ENCODE peak calls at places on chromosomes 5 and 9, in seven cellular contexts. One of them, this sample, is unnamed.

GRCh38 chr9:109063765-109064164 is 50.5 kb upstream of the CTNNAL1 start:
- DNase-seq in mesenchymal stem cell: no peak
- DNase-seq in H1: no peak
- DNase-seq in trophoblast cell: no peak
- DNase-seq in mesendoderm: no peak
- DNase-seq in H9: no peak
- DNase-seq in IMR-90: peak
- DNase-seq in this sample: no peak

GRCh38 chr9:136711751-136712689 is at the start of gene DIPK1B:
- DNase-seq in IMR-90: no peak
- DNase-seq in trophoblast cell: peak
- DNase-seq in mesenchymal stem cell: no peak
- DNase-seq in mesendoderm: peak
- DNase-seq in H9: peak
- DNase-seq in H1: no peak
- DNase-seq in this sample: peak

GRCh38 chr9:93166699-93167098 is 17.2 kb upstream of the WNK2 start:
- DNase-seq in H1: no peak
- DNase-seq in trophoblast cell: peak
- DNase-seq in IMR-90: no peak
- DNase-seq in mesendoderm: no peak
- DNase-seq in mesenchymal stem cell: no peak
- DNase-seq in H9: no peak
- DNase-seq in this sample: no peak

GRCh38 chr5:121018004-121018403 is 553.9 kb downstream of the PRR16 start:
- DNase-seq in H1: no peak
- DNase-seq in trophoblast cell: no peak
- DNase-seq in H9: no peak
- DNase-seq in mesendoderm: no peak
- DNase-seq in IMR-90: no peak
- DNase-seq in mesenchymal stem cell: no peak
- DNase-seq in this sample: no peak

GRCh38 chr9:81517954-81518353 is 171.4 kb downstream of the TLE1 start:
- DNase-seq in mesenchymal stem cell: no peak
- DNase-seq in mesendoderm: no peak
- DNase-seq in IMR-90: no peak
- DNase-seq in H1: no peak
- DNase-seq in trophoblast cell: no peak
- DNase-seq in H9: no peak
- DNase-seq in this sample: no peak

GRCh38 chr5:55333017-55333416 is 25.2 kb downstream of the MTREX start:
- DNase-seq in H9: no peak
- DNase-seq in mesenchymal stem cell: no peak
- DNase-seq in trophoblast cell: no peak
- DNase-seq in mesendoderm: no peak
- DNase-seq in IMR-90: no peak
- DNase-seq in H1: no peak
- DNase-seq in this sample: no peak

GRCh38 chr5:88269222-88269771 is 652 bp upstream of the TMEM161B start:
- DNase-seq in mesenchymal stem cell: peak
- DNase-seq in mesendoderm: no peak
- DNase-seq in H1: no peak
- DNase-seq in trophoblast cell: peak
- DNase-seq in H9: no peak
- DNase-seq in IMR-90: peak
- DNase-seq in this sample: no peak

GRCh38 chr9:2116073-2116472 is 100.9 kb downstream of the SMARCA2 start:
- DNase-seq in mesenchymal stem cell: peak
- DNase-seq in H1: no peak
- DNase-seq in mesendoderm: peak
- DNase-seq in H9: peak
- DNase-seq in IMR-90: no peak
- DNase-seq in trophoblast cell: peak
- DNase-seq in this sample: no peak

GRCh38 chr9:114836769-114837168 is 30.9 kb upstream of the TNFSF15 start:
- DNase-seq in IMR-90: no peak
- DNase-seq in H9: no peak
- DNase-seq in H1: no peak
- DNase-seq in mesendoderm: no peak
- DNase-seq in trophoblast cell: no peak
- DNase-seq in mesenchymal stem cell: peak
- DNase-seq in this sample: no peak

GRCh38 chr9:37667706-37668672 is 17.2 kb downstream of the FRMPD1 start:
- DNase-seq in IMR-90: no peak
- DNase-seq in trophoblast cell: peak
- DNase-seq in H1: peak
- DNase-seq in H9: peak
- DNase-seq in mesenchymal stem cell: peak
- DNase-seq in mesendoderm: peak
- DNase-seq in this sample: no peak

GRCh38 chr5:140292212-140293040 is 10.5 kb downstream of the PFDN1 start:
- DNase-seq in trophoblast cell: no peak
- DNase-seq in IMR-90: peak
- DNase-seq in H9: no peak
- DNase-seq in H1: no peak
- DNase-seq in mesendoderm: no peak
- DNase-seq in mesenchymal stem cell: no peak
- DNase-seq in this sample: no peak

GRCh38 chr5:75380099-75380498 is 43.1 kb downstream of the HMGCR start:
- DNase-seq in trophoblast cell: no peak
- DNase-seq in H9: no peak
- DNase-seq in mesendoderm: no peak
- DNase-seq in IMR-90: no peak
- DNase-seq in mesenchymal stem cell: no peak
- DNase-seq in H1: no peak
- DNase-seq in this sample: no peak

DNA sequence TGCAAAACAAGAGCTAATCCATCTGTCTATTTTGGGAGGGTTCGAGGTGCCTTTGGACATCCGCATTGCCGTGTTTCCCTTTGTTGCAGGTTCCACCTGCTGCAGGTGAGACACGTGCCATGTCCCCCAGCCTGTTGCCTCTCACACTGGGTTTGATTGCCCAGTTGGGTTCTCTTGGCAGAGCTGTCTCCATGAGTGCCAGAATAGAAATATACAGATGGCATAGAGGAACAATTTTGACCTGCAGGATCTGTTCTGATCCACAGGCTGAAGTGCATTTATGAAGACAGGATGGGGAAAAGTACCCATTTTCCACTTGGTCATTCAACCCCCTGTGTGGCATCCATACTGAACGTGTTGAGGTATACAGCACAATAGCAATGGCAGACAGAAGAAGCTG is 178.1 kb downstream of the SGCD start:
- DNase-seq in IMR-90: no peak
- DNase-seq in mesendoderm: no peak
- DNase-seq in H1: no peak
- DNase-seq in H9: no peak
- DNase-seq in trophoblast cell: no peak
- DNase-seq in mesenchymal stem cell: no peak
- DNase-seq in this sample: no peak
- H3K18ac ChIP-seq in IMR-90: no peak
- H3K18ac ChIP-seq in mesendoderm: no peak
- H3K18ac ChIP-seq in H1: no peak
- H3K18ac ChIP-seq in H9: no peak
- H3K18ac ChIP-seq in trophoblast cell: no peak
- H3K18ac ChIP-seq in mesenchymal stem cell: no peak
- H3K18ac ChIP-seq in this sample: no peak

DNA sequence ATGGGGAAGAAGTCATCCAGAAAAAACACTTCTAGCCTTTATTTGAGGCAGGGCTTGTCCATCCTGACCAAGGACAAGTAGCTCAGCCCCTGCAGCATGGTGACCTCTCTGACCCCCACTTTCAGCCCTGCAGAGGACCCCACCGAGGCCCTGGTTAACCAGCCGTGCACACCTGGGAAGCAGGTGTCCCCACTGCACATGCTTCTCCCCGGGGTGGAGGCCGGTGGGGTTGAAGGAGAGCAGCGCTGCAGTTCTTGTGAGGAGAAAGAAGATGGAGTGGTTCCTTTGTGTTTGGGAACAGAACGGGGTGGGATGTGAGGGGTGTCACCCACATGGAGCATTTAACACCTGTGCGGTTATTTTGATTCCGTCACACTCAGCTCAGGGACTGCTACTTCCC is 21.1 kb upstream of the ZBTB34 start:
- DNase-seq in mesenchymal stem cell: no peak
- DNase-seq in mesendoderm: no peak
- DNase-seq in H1: no peak
- DNase-seq in trophoblast cell: no peak
- DNase-seq in H9: no peak
- DNase-seq in IMR-90: no peak
- DNase-seq in this sample: no peak
- H3K23ac ChIP-seq in mesenchymal stem cell: no peak
- H3K23ac ChIP-seq in mesendoderm: no peak
- H3K23ac ChIP-seq in H1: no peak
- H3K23ac ChIP-seq in trophoblast cell: no peak
- H3K23ac ChIP-seq in H9: no peak
- H3K23ac ChIP-seq in IMR-90: no peak
- H3K23ac ChIP-seq in this sample: peak

GRCh38 chr5:159175547-159175946 is 33.8 kb downstream of the RNF145 start:
- DNase-seq in trophoblast cell: peak
- DNase-seq in H1: no peak
- DNase-seq in IMR-90: peak
- DNase-seq in H9: no peak
- DNase-seq in mesendoderm: peak
- DNase-seq in mesenchymal stem cell: peak
- DNase-seq in this sample: no peak
- H3K27ac ChIP-seq in trophoblast cell: no peak
- H3K27ac ChIP-seq in H1: no peak
- H3K27ac ChIP-seq in IMR-90: no peak
- H3K27ac ChIP-seq in H9: no peak
- H3K27ac ChIP-seq in mesendoderm: no peak
- H3K27ac ChIP-seq in mesenchymal stem cell: no peak
- H3K27ac ChIP-seq in this sample: no peak

GRCh38 chr5:169350759-169351240 is 49.9 kb upstream of the SLIT3 start:
- DNase-seq in trophoblast cell: peak
- DNase-seq in IMR-90: peak
- DNase-seq in H1: peak
- DNase-seq in mesendoderm: peak
- DNase-seq in H9: no peak
- DNase-seq in mesenchymal stem cell: peak
- DNase-seq in this sample: no peak
- H3K18ac ChIP-seq in trophoblast cell: no peak
- H3K18ac ChIP-seq in IMR-90: no peak
- H3K18ac ChIP-seq in H1: no peak
- H3K18ac ChIP-seq in mesendoderm: no peak
- H3K18ac ChIP-seq in H9: no peak
- H3K18ac ChIP-seq in mesenchymal stem cell: no peak
- H3K18ac ChIP-seq in this sample: no peak

DNA sequence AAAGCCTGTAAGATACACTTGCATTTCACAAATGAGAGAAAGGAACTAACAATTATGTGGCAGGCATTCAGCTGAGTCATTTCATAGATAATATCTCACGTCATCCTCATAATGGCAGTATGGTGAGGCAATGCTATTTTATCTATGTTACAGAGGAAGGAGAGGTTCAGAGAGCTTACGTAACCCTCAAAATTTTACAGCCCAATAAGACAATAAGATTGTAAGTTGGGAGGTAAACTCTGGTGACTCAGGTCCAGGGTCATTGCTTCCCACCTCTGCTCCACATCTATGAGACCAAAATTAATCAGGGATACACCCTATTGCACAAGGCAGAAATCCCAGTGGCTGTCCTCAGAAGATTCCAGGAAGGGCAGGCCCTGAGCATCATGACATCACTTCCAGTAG is 309.7 kb downstream of the NSG2 start:
- DNase-seq in IMR-90: peak
- DNase-seq in mesendoderm: no peak
- DNase-seq in mesenchymal stem cell: peak
- DNase-seq in H9: no peak
- DNase-seq in trophoblast cell: peak
- DNase-seq in H1: no peak
- DNase-seq in this sample: no peak
- H3K23ac ChIP-seq in IMR-90: no peak
- H3K23ac ChIP-seq in mesendoderm: no peak
- H3K23ac ChIP-seq in mesenchymal stem cell: no peak
- H3K23ac ChIP-seq in H9: no peak
- H3K23ac ChIP-seq in trophoblast cell: no peak
- H3K23ac ChIP-seq in H1: no peak
- H3K23ac ChIP-seq in this sample: no peak

GRCh38 chr9:97628668-97629067 is 4.5 kb downstream of the TSTD2 start:
- DNase-seq in IMR-90: no peak
- DNase-seq in H9: no peak
- DNase-seq in mesenchymal stem cell: no peak
- DNase-seq in mesendoderm: peak
- DNase-seq in trophoblast cell: no peak
- DNase-seq in H1: no peak
- DNase-seq in this sample: no peak

GRCh38 chr9:97629136-97629535 is 4.0 kb downstream of the TSTD2 start:
- DNase-seq in H9: no peak
- DNase-seq in mesendoderm: peak
- DNase-seq in H1: no peak
- DNase-seq in trophoblast cell: no peak
- DNase-seq in mesenchymal stem cell: no peak
- DNase-seq in IMR-90: no peak
- DNase-seq in this sample: no peak

GRCh38 chr9:97623946-97624345 is 9.2 kb downstream of the TSTD2 start:
- DNase-seq in H1: no peak
- DNase-seq in H9: no peak
- DNase-seq in mesenchymal stem cell: no peak
- DNase-seq in trophoblast cell: no peak
- DNase-seq in mesendoderm: no peak
- DNase-seq in IMR-90: no peak
- DNase-seq in this sample: no peak

GRCh38 chr9:97625620-97626019 is 7.5 kb downstream of the TSTD2 start:
- DNase-seq in mesenchymal stem cell: no peak
- DNase-seq in mesendoderm: no peak
- DNase-seq in H9: no peak
- DNase-seq in trophoblast cell: no peak
- DNase-seq in H1: no peak
- DNase-seq in IMR-90: no peak
- DNase-seq in this sample: no peak

GRCh38 chr9:97627624-97628023 is 5.5 kb downstream of the TSTD2 start:
- DNase-seq in H1: no peak
- DNase-seq in mesendoderm: no peak
- DNase-seq in trophoblast cell: no peak
- DNase-seq in H9: no peak
- DNase-seq in IMR-90: peak
- DNase-seq in mesenchymal stem cell: peak
- DNase-seq in this sample: no peak
- H3K27ac ChIP-seq in H1: no peak
- H3K27ac ChIP-seq in mesendoderm: no peak
- H3K27ac ChIP-seq in trophoblast cell: no peak
- H3K27ac ChIP-seq in H9: no peak
- H3K27ac ChIP-seq in IMR-90: no peak
- H3K27ac ChIP-seq in mesenchymal stem cell: no peak
- H3K27ac ChIP-seq in this sample: no peak

GRCh38 chr5:4662845-4663244 is 477.3 kb upstream of the ADAMTS16 start:
- DNase-seq in mesenchymal stem cell: no peak
- DNase-seq in trophoblast cell: no peak
- DNase-seq in IMR-90: no peak
- DNase-seq in H9: no peak
- DNase-seq in mesendoderm: no peak
- DNase-seq in H1: no peak
- DNase-seq in this sample: no peak

GRCh38 chr5:4659836-4660235 is 480.3 kb upstream of the ADAMTS16 start:
- DNase-seq in mesendoderm: no peak
- DNase-seq in H9: no peak
- DNase-seq in H1: no peak
- DNase-seq in mesenchymal stem cell: no peak
- DNase-seq in IMR-90: no peak
- DNase-seq in trophoblast cell: no peak
- DNase-seq in this sample: no peak

GRCh38 chr5:4661851-4662250 is 478.3 kb upstream of the ADAMTS16 start:
- DNase-seq in IMR-90: no peak
- DNase-seq in H9: no peak
- DNase-seq in H1: no peak
- DNase-seq in trophoblast cell: no peak
- DNase-seq in mesendoderm: no peak
- DNase-seq in mesenchymal stem cell: no peak
- DNase-seq in this sample: no peak

GRCh38 chr5:4661326-4661725 is 478.8 kb upstream of the ADAMTS16 start:
- DNase-seq in IMR-90: no peak
- DNase-seq in mesenchymal stem cell: no peak
- DNase-seq in mesendoderm: no peak
- DNase-seq in H1: no peak
- DNase-seq in H9: no peak
- DNase-seq in trophoblast cell: no peak
- DNase-seq in this sample: no peak
- H3K18ac ChIP-seq in IMR-90: no peak
- H3K18ac ChIP-seq in mesenchymal stem cell: no peak
- H3K18ac ChIP-seq in mesendoderm: no peak
- H3K18ac ChIP-seq in H1: no peak
- H3K18ac ChIP-seq in H9: no peak
- H3K18ac ChIP-seq in trophoblast cell: no peak
- H3K18ac ChIP-seq in this sample: no peak